ENCODE peak calls at places on chromosomes 3 and 15, in eight cellular contexts. U is IMR-90, S is body of pancreas, H is AG04449, Y is foreskin fibroblast, T is Panc1, X is GM13977, O is endothelial cell of umbilical vein. R is an unnamed sample.

GRCh38 chr3:157502916-157503620 is at the start of gene VEPH1:
- DNase-seq in U (peak; percentile 85), S (peak; percentile 69), H (no peak), Y (peak; percentile 51), T (no peak), X (no peak), O (no peak), R (no peak)

GRCh38 chr3:105904683-105905320 is 36.0 kb upstream of the CBLB start:
- DNase-seq in U (peak; percentile 23), S (no peak), H (no peak), Y (no peak), T (no peak), X (no peak), O (peak; percentile 62), R (no peak)

GRCh38 chr3:38575279-38575843 is 74.1 kb downstream of the SCN5A start:
- DNase-seq in U (no peak), S (no peak), H (no peak), Y (no peak), T (no peak), X (no peak), O (no peak), R (no peak)

GRCh38 chr3:167882057-167882667 is 146.6 kb downstream of the SERPINI1 start:
- DNase-seq in U (peak; percentile 60), S (no peak), H (no peak), Y (peak; percentile 7), T (no peak), X (peak; percentile 27), O (peak; percentile 50), R (no peak)

GRCh38 chr15:40040293-40040635 is 1.3 kb upstream of the SRP14 start:
- DNase-seq in U (no peak), S (no peak), H (no peak), Y (no peak), T (no peak), X (no peak), O (no peak), R (no peak)

GRCh38 chr3:9721698-9722057 is 9.9 kb upstream of the BRPF1 start:
- DNase-seq in U (no peak), S (no peak), H (no peak), Y (no peak), T (no peak), X (no peak), O (no peak), R (no peak)

GRCh38 chr3:171598990-171599389 is 138.8 kb upstream of the TNIK start:
- DNase-seq in U (no peak), S (no peak), H (no peak), Y (no peak), T (no peak), X (no peak), O (no peak), R (no peak)

GRCh38 chr3:108088697-108089096 is 2.1 kb downstream of the CD47 start:
- DNase-seq in U (peak; percentile 16), S (no peak), H (no peak), Y (no peak), T (no peak), X (peak; percentile 63), O (peak; percentile 61), R (peak; percentile 76)

GRCh38 chr3:151434151-151434890 is 26.5 kb downstream of the IGSF10 start:
- DNase-seq in U (peak; percentile 94), S (no peak), H (peak; percentile 65), Y (peak; percentile 82), T (peak; percentile 35), X (no peak), O (no peak), R (no peak)

GRCh38 chr3:43503067-43503728 is 118.6 kb downstream of the ANO10 start:
- DNase-seq in U (peak; percentile 46), S (no peak), H (no peak), Y (no peak), T (no peak), X (peak; percentile 14), O (peak; percentile 67), R (no peak)

GRCh38 chr3:147384210-147385058 is 21.9 kb downstream of the ZIC4 start:
- DNase-seq in U (no peak), S (no peak), H (no peak), Y (no peak), T (no peak), X (no peak), O (no peak), R (peak; percentile 27)
- TF ChIP-seq CTCF in U (peak; percentile 5), S (no peak), H (no peak), Y (no peak), T (peak; percentile 19), X (peak; percentile 23), O (peak; percentile 32), R (no peak)

GRCh38 chr15:66862878-66863335 is 160.9 kb downstream of the SMAD6 start:
- DNase-seq in U (peak; percentile 87), S (peak; percentile 80), H (peak; percentile 38), Y (peak; percentile 82), T (peak; percentile 64), X (peak; percentile 79), O (peak; percentile 85), R (peak; percentile 88)

GRCh38 chr15:66864086-66864830 is 162.2 kb downstream of the SMAD6 start:
- DNase-seq in U (no peak), S (no peak), H (no peak), Y (no peak), T (no peak), X (no peak), O (no peak), R (no peak)

GRCh38 chr15:66864871-66865281 is 162.8 kb downstream of the SMAD6 start:
- DNase-seq in U (no peak), S (no peak), H (no peak), Y (no peak), T (no peak), X (no peak), O (no peak), R (no peak)

GRCh38 chr15:66862111-66862815 is 160.2 kb downstream of the SMAD6 start:
- DNase-seq in U (no peak), S (no peak), H (no peak), Y (no peak), T (no peak), X (no peak), O (no peak), R (no peak)

DNA sequence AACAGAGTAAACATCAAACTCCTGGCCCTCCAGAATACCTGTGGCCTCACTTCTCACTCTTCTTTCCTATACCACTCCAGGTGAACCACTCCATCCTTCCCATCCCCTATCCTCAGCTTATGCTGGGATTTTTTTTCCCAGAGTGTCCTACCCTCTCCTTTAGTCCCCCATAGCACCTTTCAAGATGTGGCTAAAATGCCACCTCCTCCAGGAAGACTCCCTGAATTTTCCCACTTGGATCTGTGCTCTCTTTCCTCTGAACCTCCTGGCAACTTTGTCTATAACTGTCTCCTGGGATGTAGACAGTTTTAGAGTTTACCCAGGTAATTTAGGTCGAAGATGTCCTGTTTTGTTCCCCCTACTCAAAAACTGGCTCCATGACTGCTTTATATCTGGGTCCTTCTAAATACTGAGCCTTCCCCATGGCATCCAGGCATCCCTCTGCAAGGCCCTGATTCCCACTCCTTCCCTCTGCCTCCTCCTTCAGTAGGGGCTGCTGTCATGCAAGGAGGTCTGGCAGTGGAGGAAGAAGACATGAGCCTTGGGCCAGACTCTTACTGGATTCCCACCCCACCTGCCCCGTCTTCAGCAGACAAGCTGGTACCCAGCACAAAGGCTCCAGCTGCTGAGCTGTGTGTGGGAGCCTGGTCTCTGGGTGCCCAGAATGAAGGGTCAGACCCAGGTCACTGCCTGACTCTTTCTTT is 161.5 kb downstream of the SMAD6 start:
- DNase-seq in U (no peak), S (no peak), H (no peak), Y (no peak), T (no peak), X (no peak), O (no peak), R (no peak)
- TF ChIP-seq CTCF in U (no peak), S (no peak), H (no peak), Y (no peak), T (no peak), X (no peak), O (no peak), R (no peak)

DNA sequence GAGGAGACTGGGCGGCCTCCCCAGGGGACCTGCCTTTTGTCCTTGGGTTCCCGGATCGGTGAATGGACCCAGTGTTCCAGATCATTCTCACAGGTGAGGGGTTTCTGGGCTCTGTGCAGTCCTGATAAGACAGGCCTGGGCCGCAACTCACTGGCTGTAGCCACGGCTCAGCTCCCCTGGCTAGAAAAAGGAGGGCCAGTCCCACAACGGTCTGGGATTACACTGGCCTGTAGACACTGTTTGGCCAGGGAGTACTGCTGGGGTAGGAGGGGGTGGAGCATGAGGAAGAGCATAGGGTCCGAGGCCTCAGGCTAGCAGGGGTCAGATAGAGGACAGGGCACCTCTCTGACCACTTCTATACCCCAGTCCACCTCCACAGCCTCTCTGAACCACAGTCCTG is 21.0 kb upstream of the TICRR start:
- DNase-seq in U (no peak), S (no peak), H (no peak), Y (no peak), T (no peak), X (no peak), O (no peak), R (no peak)
- TF ChIP-seq CTCF in U (no peak), S (no peak), H (no peak), Y (no peak), T (no peak), X (no peak), O (no peak), R (no peak)

GRCh38 chr15:91098451-91098850 is 1.6 kb upstream of the SV2B start:
- DNase-seq in U (no peak), S (no peak), H (no peak), Y (no peak), T (no peak), X (no peak), O (no peak), R (no peak)

GRCh38 chr15:91101356-91101920 is 1.4 kb downstream of the SV2B start:
- DNase-seq in U (no peak), S (no peak), H (no peak), Y (no peak), T (no peak), X (no peak), O (no peak), R (no peak)

GRCh38 chr15:91100561-91101355 is 701 bp downstream of the SV2B start:
- DNase-seq in U (peak; percentile 7), S (no peak), H (no peak), Y (peak; percentile 3), T (no peak), X (no peak), O (peak; percentile 24), R (peak; percentile 26)

GRCh38 chr15:91102546-91103330 is 2.7 kb downstream of the SV2B start:
- DNase-seq in U (no peak), S (no peak), H (no peak), Y (no peak), T (no peak), X (no peak), O (no peak), R (no peak)

DNA sequence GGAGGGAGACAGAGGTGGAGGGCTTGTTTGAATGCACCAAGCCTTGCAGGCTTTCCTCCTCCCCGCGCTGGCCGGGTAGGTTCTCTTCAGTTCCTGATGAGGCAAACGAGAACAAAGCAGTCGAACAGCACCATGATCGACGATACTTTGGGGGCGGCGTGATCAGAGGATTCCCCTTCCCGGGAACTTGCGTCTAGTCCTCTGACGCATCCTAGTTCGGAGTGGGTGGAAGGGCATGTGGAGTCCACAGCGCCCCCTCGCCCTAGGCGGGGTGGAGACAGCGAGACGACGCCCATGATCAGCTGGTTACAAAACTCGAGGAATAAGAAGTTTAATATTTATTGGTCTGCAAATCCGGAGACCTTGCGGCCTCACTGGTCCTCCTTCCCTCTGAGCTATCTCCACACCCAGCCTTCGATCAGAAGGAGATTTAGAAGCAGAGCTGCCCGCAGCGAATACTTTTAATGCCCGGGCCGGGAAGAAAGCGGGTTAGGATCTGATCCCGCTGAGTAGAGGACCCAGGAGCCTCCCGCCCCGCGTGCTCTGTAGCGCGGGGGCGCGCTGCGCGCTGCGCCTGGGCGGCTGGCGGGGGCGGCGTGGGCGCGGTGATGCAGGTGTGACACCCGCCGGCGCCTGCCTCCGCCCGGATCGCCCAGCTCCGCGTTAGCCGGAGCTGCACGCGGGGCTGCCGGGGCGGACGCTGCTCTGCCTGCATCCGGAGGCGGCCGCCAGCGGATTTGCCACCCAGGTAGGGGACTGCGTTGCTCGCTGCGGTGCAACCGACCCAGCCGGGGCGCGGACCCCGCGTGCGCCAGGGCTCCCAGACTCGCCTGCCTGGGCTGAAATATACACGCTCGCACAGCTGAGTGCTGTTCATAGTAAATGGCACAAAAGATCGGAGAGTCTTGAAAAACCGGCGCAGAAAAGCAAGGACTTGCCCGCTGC is at the start of gene SV2B:
- DNase-seq in U (peak; percentile 42), S (peak; percentile 60), H (no peak), Y (peak; percentile 26), T (no peak), X (peak; percentile 71), O (peak; percentile 7), R (peak; percentile 69)
- TF ChIP-seq CTCF in U (peak; percentile 12), S (no peak), H (no peak), Y (peak; percentile 11), T (peak; percentile 35), X (peak; percentile 49), O (no peak), R (peak; percentile 39)